ENCODE peak calls at places on chromosomes 13 and 19, in four cellular contexts. One of them, this sample, is unnamed.
A peak's percentile ranks its signal among the peaks of the same experiment; 100 is the strongest.

GRCh38 chr19:10855879-10856522 is 7.8 kb downstream of the C19orf38 start:
- DNase-seq in colonic mucosa: no peak
- DNase-seq in aorta: no peak
- DNase-seq in body of pancreas: peak; percentile 34
- DNase-seq in this sample: peak; percentile 14

GRCh38 chr13:25608181-25608580 is 236.4 kb downstream of the ATP8A2 start:
- DNase-seq in colonic mucosa: no peak
- DNase-seq in aorta: no peak
- DNase-seq in body of pancreas: no peak
- DNase-seq in this sample: no peak

GRCh38 chr13:90201676-90202425 is 1145.6 kb upstream of the MIR17HG start:
- DNase-seq in colonic mucosa: no peak
- DNase-seq in aorta: no peak
- DNase-seq in body of pancreas: no peak
- DNase-seq in this sample: peak; percentile 33

GRCh38 chr13:40440990-40441820 is 225.2 kb downstream of the FOXO1 start:
- DNase-seq in colonic mucosa: peak; percentile 55
- DNase-seq in aorta: peak; percentile 76
- DNase-seq in body of pancreas: peak; percentile 90
- DNase-seq in this sample: no peak

GRCh38 chr13:30257433-30258099 is 49.8 kb downstream of the KATNAL1 start:
- DNase-seq in colonic mucosa: no peak
- DNase-seq in aorta: no peak
- DNase-seq in body of pancreas: no peak
- DNase-seq in this sample: no peak

GRCh38 chr19:11359421-11359820 is 4.2 kb downstream of the PLPPR2 start:
- DNase-seq in colonic mucosa: no peak
- DNase-seq in aorta: no peak
- DNase-seq in body of pancreas: no peak
- DNase-seq in this sample: no peak

GRCh38 chr19:55070755-55071502 is 4.7 kb upstream of the EPS8L1 start:
- DNase-seq in colonic mucosa: peak; percentile 94
- DNase-seq in aorta: peak; percentile 24
- DNase-seq in body of pancreas: no peak
- DNase-seq in this sample: no peak

GRCh38 chr19:38718747-38719543 is 25.3 kb downstream of the CAPN12 start:
- DNase-seq in colonic mucosa: no peak
- DNase-seq in aorta: peak; percentile 88
- DNase-seq in body of pancreas: peak; percentile 52
- DNase-seq in this sample: peak; percentile 41

GRCh38 chr19:14497347-14497921 is 1.5 kb upstream of the GIPC1 start:
- DNase-seq in colonic mucosa: peak; percentile 83
- DNase-seq in aorta: no peak
- DNase-seq in body of pancreas: no peak
- DNase-seq in this sample: no peak

GRCh38 chr19:33189453-33189852 is 4.7 kb upstream of the LRP3 start:
- DNase-seq in colonic mucosa: no peak
- DNase-seq in aorta: no peak
- DNase-seq in body of pancreas: no peak
- DNase-seq in this sample: no peak

GRCh38 chr19:48190288-48191284 is 20.1 kb downstream of the ZSWIM9 start:
- DNase-seq in colonic mucosa: no peak
- DNase-seq in aorta: no peak
- DNase-seq in body of pancreas: peak; percentile 44
- DNase-seq in this sample: peak; percentile 49

GRCh38 chr13:100347941-100348340 is 240.6 kb downstream of the GGACT start:
- DNase-seq in colonic mucosa: peak; percentile 29
- DNase-seq in aorta: no peak
- DNase-seq in body of pancreas: no peak
- DNase-seq in this sample: peak; percentile 23

GRCh38 chr19:1016647-1017114 is 4.2 kb downstream of the TMEM259 start:
- DNase-seq in colonic mucosa: peak; percentile 52
- DNase-seq in aorta: no peak
- DNase-seq in body of pancreas: no peak
- DNase-seq in this sample: peak; percentile 32

GRCh38 chr13:41107584-41108014 is 25.0 kb downstream of the KBTBD6 start:
- DNase-seq in colonic mucosa: no peak
- DNase-seq in aorta: no peak
- DNase-seq in body of pancreas: no peak
- DNase-seq in this sample: no peak

GRCh38 chr13:104534847-104535246 is 1468.6 kb upstream of the SLC10A2 start:
- DNase-seq in colonic mucosa: peak; percentile 17
- DNase-seq in aorta: no peak
- DNase-seq in body of pancreas: no peak
- DNase-seq in this sample: no peak

GRCh38 chr19:30695171-30695875 is 323.1 kb downstream of the ZNF536 start:
- DNase-seq in colonic mucosa: no peak
- DNase-seq in aorta: no peak
- DNase-seq in body of pancreas: no peak
- DNase-seq in this sample: no peak

GRCh38 chr13:114161028-114161556 is 18.0 kb upstream of the CFAP97D2 start:
- DNase-seq in colonic mucosa: no peak
- DNase-seq in aorta: no peak
- DNase-seq in body of pancreas: no peak
- DNase-seq in this sample: no peak

GRCh38 chr13:101204270-101205011 is 211.9 kb downstream of the NALCN start:
- DNase-seq in colonic mucosa: no peak
- DNase-seq in aorta: no peak
- DNase-seq in body of pancreas: no peak
- DNase-seq in this sample: no peak

GRCh38 chr13:67416047-67416925 is 186.2 kb upstream of the PCDH9 start:
- DNase-seq in colonic mucosa: no peak
- DNase-seq in aorta: no peak
- DNase-seq in body of pancreas: peak; percentile 16
- DNase-seq in this sample: no peak

GRCh38 chr13:113956571-113956970 is 17.3 kb downstream of the C13orf46 start:
- DNase-seq in colonic mucosa: no peak
- DNase-seq in aorta: peak; percentile 14
- DNase-seq in body of pancreas: no peak
- DNase-seq in this sample: no peak

GRCh38 chr19:55632463-55632834 is 8.1 kb upstream of the ZNF784 start:
- DNase-seq in colonic mucosa: peak; percentile 97
- DNase-seq in aorta: peak; percentile 84
- DNase-seq in body of pancreas: peak; percentile 94
- DNase-seq in this sample: peak; percentile 85

GRCh38 chr13:113405481-113406300 is 41.8 kb upstream of the GRTP1 start:
- DNase-seq in colonic mucosa: no peak
- DNase-seq in aorta: no peak
- DNase-seq in body of pancreas: no peak
- DNase-seq in this sample: no peak

GRCh38 chr13:113724780-113725315 is 34.2 kb upstream of the TMEM255B start:
- DNase-seq in colonic mucosa: peak; percentile 82
- DNase-seq in aorta: peak; percentile 82
- DNase-seq in body of pancreas: peak; percentile 81
- DNase-seq in this sample: peak; percentile 58

GRCh38 chr19:10334340-10335148 is 1.2 kb upstream of the RAVER1 start:
- DNase-seq in colonic mucosa: peak; percentile 99
- DNase-seq in aorta: peak; percentile 95
- DNase-seq in body of pancreas: peak; percentile 98
- DNase-seq in this sample: peak; percentile 73

GRCh38 chr13:32840840-32841713 is 175.1 kb upstream of the KL start:
- DNase-seq in colonic mucosa: no peak
- DNase-seq in aorta: peak; percentile 52
- DNase-seq in body of pancreas: no peak
- DNase-seq in this sample: no peak

GRCh38 chr13:32837973-32838940 is 178.0 kb upstream of the KL start:
- DNase-seq in colonic mucosa: no peak
- DNase-seq in aorta: no peak
- DNase-seq in body of pancreas: no peak
- DNase-seq in this sample: no peak

GRCh38 chr13:32840113-32840512 is 176.1 kb upstream of the KL start:
- DNase-seq in colonic mucosa: no peak
- DNase-seq in aorta: no peak
- DNase-seq in body of pancreas: no peak
- DNase-seq in this sample: no peak

GRCh38 chr13:32837307-32837972 is 178.8 kb upstream of the KL start:
- DNase-seq in colonic mucosa: no peak
- DNase-seq in aorta: no peak
- DNase-seq in body of pancreas: no peak
- DNase-seq in this sample: no peak

DNA sequence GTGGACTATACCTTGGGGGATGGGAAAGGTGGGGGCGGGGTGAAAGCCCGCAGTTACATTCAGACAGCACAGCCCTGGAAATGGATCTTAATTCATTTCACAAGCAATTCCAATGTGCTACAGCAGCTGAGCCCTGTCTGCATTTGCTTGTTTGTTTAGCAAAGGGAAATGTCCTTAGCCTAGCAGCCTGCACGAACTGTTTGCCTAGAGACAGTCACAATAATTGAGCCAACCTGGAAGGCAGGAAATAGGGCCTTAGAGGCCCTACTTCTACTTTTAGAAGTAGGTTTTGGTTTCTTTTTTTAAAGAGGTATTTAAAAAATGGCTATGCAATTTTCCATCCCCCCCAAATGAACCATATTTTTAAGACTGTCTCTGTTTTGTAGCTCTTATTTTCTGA is 177.2 kb upstream of the KL start:
- DNase-seq in colonic mucosa: no peak
- DNase-seq in aorta: no peak
- DNase-seq in body of pancreas: no peak
- DNase-seq in this sample: no peak
- H3K27ac ChIP-seq in colonic mucosa: no peak overlapping the region
- H3K27ac ChIP-seq in aorta: peak overlapping the region; percentile 29
- H3K27ac ChIP-seq in body of pancreas: no peak overlapping the region
- H3K27ac ChIP-seq in this sample: no peak overlapping the region

DNA sequence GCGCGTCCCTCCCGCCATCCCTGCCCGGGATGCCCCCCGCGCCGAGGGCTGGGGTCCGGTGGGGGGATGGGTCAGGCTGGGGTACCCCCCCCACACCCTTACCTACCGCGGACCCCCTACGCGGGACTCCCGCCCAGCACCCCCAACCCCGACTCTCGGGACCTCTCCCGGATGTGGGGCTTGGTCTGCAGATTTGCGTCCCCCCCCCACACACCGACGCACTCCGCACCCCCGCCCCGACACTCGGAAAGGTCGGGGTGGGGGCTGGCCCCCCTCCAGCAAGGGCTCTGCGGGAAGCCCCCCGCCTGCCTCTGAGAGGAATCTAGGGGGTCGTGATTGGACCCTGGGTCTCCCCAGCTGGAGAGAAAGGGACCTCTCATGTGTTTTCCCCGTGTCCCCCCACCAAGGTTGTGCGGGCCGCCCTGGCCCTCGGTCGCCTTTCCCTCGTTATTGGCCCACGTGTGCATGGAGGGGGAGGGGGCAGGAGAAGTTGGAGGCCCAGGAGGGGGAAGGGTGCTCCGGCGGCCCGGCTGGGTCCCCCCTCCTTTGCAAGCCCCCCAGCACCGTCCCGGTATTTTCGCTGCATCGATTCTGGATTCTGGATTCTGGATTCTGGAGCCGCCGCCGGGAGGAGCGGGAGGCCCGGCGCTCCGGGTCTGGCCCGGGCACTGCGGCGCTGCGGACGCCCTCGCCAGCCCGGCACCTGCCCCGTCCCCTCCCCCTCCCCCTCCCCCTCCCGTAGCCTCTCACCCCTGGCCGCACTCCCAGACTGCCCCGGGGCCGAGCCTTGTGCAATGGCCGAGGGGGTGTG is 583 bp downstream of the NFIC start:
- DNase-seq in colonic mucosa: peak; percentile 76
- DNase-seq in aorta: peak; percentile 77
- DNase-seq in body of pancreas: peak; percentile 70
- DNase-seq in this sample: no peak
- H3K4me1 ChIP-seq in colonic mucosa: no peaks in the 10 kb centered on the region
- H3K4me1 ChIP-seq in aorta: no peaks in the 10 kb centered on the region
- H3K4me1 ChIP-seq in body of pancreas: peaks cover 77% of the 10 kb centered on the region
- H3K4me1 ChIP-seq in this sample: no peaks in the 10 kb centered on the region

GRCh38 chr13:86383561-86383960 is 584.3 kb upstream of the SLITRK6 start:
- DNase-seq in colonic mucosa: no peak
- DNase-seq in aorta: no peak
- DNase-seq in body of pancreas: no peak
- DNase-seq in this sample: no peak

GRCh38 chr13:86383151-86383550 is 583.9 kb upstream of the SLITRK6 start:
- DNase-seq in colonic mucosa: no peak
- DNase-seq in aorta: no peak
- DNase-seq in body of pancreas: no peak
- DNase-seq in this sample: no peak
- H3K27ac ChIP-seq in colonic mucosa: no peak overlapping the region
- H3K27ac ChIP-seq in aorta: no peak overlapping the region
- H3K27ac ChIP-seq in body of pancreas: no peak overlapping the region
- H3K27ac ChIP-seq in this sample: no peak overlapping the region

DNA sequence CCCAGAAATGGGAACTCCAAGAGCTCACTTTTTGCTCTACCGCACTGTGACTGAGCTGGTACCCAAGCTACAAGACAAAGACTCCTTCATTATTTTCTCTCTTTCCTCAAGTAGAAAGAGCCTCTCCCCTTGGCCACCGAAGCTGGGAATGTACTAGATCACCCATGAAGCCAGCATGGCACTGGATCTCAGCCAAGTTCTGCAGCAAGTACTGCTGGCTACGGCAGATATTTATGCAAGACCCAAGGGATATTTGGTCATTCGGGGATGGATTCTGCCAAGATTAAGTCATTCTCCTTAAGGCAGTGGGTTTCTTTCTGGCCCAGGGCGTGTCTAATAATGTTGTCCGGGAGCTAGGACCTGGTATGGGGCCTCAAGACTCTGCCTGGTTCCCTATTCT is 633.5 kb downstream of the SLITRK1 start:
- DNase-seq in colonic mucosa: no peak
- DNase-seq in aorta: peak; percentile 73
- DNase-seq in body of pancreas: no peak
- DNase-seq in this sample: no peak
- H3K4me1 ChIP-seq in colonic mucosa: no peaks in the 10 kb centered on the region
- H3K4me1 ChIP-seq in aorta: peaks cover 4% of the 10 kb centered on the region
- H3K4me1 ChIP-seq in body of pancreas: no peaks in the 10 kb centered on the region
- H3K4me1 ChIP-seq in this sample: no peaks in the 10 kb centered on the region

GRCh38 chr13:102517959-102518358 is 78.8 kb upstream of the TPP2 start:
- DNase-seq in colonic mucosa: no peak
- DNase-seq in aorta: no peak
- DNase-seq in body of pancreas: no peak
- DNase-seq in this sample: peak; percentile 35
- H3K27ac ChIP-seq in colonic mucosa: no peak overlapping the region
- H3K27ac ChIP-seq in aorta: no peak overlapping the region
- H3K27ac ChIP-seq in body of pancreas: no peak overlapping the region
- H3K27ac ChIP-seq in this sample: no peak overlapping the region

GRCh38 chr19:49869009-49869483 is 1.7 kb upstream of the PNKP start:
- DNase-seq in colonic mucosa: no peak
- DNase-seq in aorta: no peak
- DNase-seq in body of pancreas: no peak
- DNase-seq in this sample: no peak
- H3K4me1 ChIP-seq in colonic mucosa: peaks cover 22% of the 10 kb centered on the region
- H3K4me1 ChIP-seq in aorta: no peaks in the 10 kb centered on the region
- H3K4me1 ChIP-seq in body of pancreas: peaks cover 53% of the 10 kb centered on the region
- H3K4me1 ChIP-seq in this sample: no peaks in the 10 kb centered on the region

This sample was measured in foreskin keratinocyte.